ENCODE peak calls at places on chromosomes 13 and 19, in four cellular contexts. I is endothelial cell of umbilical vein, Z is stomach, J is breast epithelium. K is an unnamed sample. For H3K9me3 and H3K4me1, the result is how much of the 10 kb centered on the place peaks cover.

GRCh38 chr19:48405850-48406249 is 12.4 kb downstream of the GRIN2D start:
- DNase-seq in I (no peak), Z (no peak), J (no peak), K (no peak)

GRCh38 chr13:50230365-50230978 is 215.2 kb downstream of the KCNRG start:
- DNase-seq in I (no peak), Z (no peak), J (no peak), K (no peak)

GRCh38 chr13:72208112-72208645 is 341.2 kb upstream of the DACH1 start:
- DNase-seq in I (no peak), Z (no peak), J (no peak), K (no peak)

GRCh38 chr19:36041831-36042230 is 9.2 kb upstream of the CLIP3 start:
- DNase-seq in I (peak), Z (no peak), J (no peak), K (no peak)

GRCh38 chr19:28313633-28314032 is 899.3 kb downstream of the UQCRFS1 start:
- DNase-seq in I (peak), Z (no peak), J (no peak), K (no peak)

GRCh38 chr13:109995578-109995977 is 209.2 kb upstream of the IRS2 start:
- DNase-seq in I (no peak), Z (no peak), J (no peak), K (no peak)

GRCh38 chr19:28878862-28879566 is 333.9 kb downstream of the UQCRFS1 start:
- DNase-seq in I (peak), Z (peak), J (peak), K (no peak)

GRCh38 chr19:12139309-12139708 is 841 bp downstream of the ZNF20 start:
- DNase-seq in I (no peak), Z (no peak), J (no peak), K (no peak)

GRCh38 chr19:22622901-22623840 is 11.0 kb upstream of the ZNF492 start:
- DNase-seq in I (no peak), Z (no peak), J (no peak), K (peak)

GRCh38 chr19:48290341-48290922 is 20.6 kb downstream of the ZNF114 start:
- DNase-seq in I (peak), Z (no peak), J (no peak), K (no peak)

GRCh38 chr19:3509566-3509989 is 3.5 kb downstream of the FZR1 start:
- DNase-seq in I (no peak), Z (no peak), J (no peak), K (no peak)

GRCh38 chr19:3968556-3969434 is 2.1 kb downstream of the DAPK3 start:
- DNase-seq in I (peak), Z (peak), J (peak), K (peak)

GRCh38 chr19:43224855-43225253 is 19.4 kb upstream of the PSG4 start:
- DNase-seq in I (no peak), Z (no peak), J (no peak), K (no peak)

GRCh38 chr19:43229315-43229714 is 23.9 kb upstream of the PSG4 start:
- DNase-seq in I (no peak), Z (no peak), J (no peak), K (no peak)
- H3K9me3 ChIP-seq in I (under half), Z (under half), J (under half), K (under half)

GRCh38 chr19:1119475-1120217 is 15.9 kb downstream of the GPX4 start:
- DNase-seq in I (no peak), Z (no peak), J (no peak), K (no peak)
- TF ChIP-seq POLR2AphosphoS5 in I (no peak), Z (peak), J (no peak), K (no peak)

GRCh38 chr13:99977912-99978780 is 3.4 kb upstream of the ZIC2 start:
- DNase-seq in I (no peak), Z (no peak), J (no peak), K (no peak)

GRCh38 chr13:99978781-99979452 is 2.7 kb upstream of the ZIC2 start:
- DNase-seq in I (no peak), Z (no peak), J (no peak), K (no peak)

GRCh38 chr13:99975626-99976025 is 4.1 kb upstream of the ZIC5 start:
- DNase-seq in I (no peak), Z (peak), J (no peak), K (peak)

GRCh38 chr13:99976502-99977115 is 5.0 kb upstream of the ZIC2 start:
- DNase-seq in I (no peak), Z (no peak), J (no peak), K (no peak)

DNA sequence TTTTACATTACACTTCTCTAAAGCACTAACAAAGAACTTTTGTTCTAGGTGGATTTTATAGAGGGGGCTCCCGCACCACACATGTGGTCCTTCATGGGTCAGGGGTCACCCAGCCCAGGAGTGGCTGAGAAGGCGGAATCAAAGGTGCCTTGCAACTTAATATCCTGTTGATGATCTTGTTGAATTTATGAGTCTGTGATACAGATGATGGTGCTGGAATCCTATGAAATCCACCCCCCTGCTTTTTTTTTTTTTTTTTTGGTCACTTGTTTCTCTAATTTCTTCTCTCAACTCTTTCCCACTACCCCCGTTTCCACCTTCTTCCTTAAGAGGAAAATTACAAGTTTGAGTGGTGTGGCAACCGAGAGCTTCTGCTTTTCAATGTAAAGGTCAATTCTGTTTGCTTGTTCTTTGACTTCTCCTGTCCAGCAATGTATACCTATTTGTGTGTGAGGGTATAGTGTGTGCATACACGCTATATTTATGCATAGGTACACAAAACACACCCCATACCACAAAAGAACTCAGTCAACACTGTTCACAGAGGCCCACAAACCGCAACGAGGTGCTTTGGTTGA is 4.2 kb upstream of the ZIC2 start:
- DNase-seq in I (no peak), Z (no peak), J (no peak), K (peak)
- H3K4me1 ChIP-seq in I (under half), Z (under half), J (under half), K (under half)

DNA sequence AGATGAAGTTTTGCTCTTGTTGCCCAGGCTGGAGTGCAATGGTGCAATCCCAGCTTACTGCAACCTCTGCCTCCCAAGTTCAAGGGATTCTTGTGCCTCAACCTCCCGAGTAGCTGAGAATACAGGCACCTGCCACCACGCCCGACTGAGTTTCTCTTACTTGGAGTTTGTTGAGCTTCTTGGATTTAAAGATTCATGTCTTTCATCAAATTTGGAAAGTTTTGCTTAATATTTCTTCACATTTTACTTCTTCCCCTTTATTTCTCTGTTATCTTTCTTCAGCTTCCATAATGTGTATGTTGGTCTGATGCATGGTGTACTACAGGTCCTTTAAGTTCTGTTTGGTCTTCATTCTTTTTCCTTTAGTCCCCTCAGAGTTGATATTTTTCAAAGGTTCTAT is 8.9 kb upstream of the ZNF560 start:
- DNase-seq in I (no peak), Z (no peak), J (no peak), K (no peak)
- H3K9me3 ChIP-seq in I (under half), Z (under half), J (half or more), K (under half)

GRCh38 chr13:114234266-114234644 is 442 bp upstream of the CDC16 start:
- DNase-seq in I (no peak), Z (no peak), J (no peak), K (no peak)

GRCh38 chr13:114235697-114236096 is 1.0 kb downstream of the CDC16 start:
- DNase-seq in I (peak), Z (no peak), J (no peak), K (no peak)

GRCh38 chr13:114237415-114238112 is 2.9 kb downstream of the CDC16 start:
- DNase-seq in I (no peak), Z (no peak), J (no peak), K (no peak)

GRCh38 chr13:114236224-114236623 is 1.5 kb downstream of the CDC16 start:
- DNase-seq in I (no peak), Z (no peak), J (no peak), K (no peak)

DNA sequence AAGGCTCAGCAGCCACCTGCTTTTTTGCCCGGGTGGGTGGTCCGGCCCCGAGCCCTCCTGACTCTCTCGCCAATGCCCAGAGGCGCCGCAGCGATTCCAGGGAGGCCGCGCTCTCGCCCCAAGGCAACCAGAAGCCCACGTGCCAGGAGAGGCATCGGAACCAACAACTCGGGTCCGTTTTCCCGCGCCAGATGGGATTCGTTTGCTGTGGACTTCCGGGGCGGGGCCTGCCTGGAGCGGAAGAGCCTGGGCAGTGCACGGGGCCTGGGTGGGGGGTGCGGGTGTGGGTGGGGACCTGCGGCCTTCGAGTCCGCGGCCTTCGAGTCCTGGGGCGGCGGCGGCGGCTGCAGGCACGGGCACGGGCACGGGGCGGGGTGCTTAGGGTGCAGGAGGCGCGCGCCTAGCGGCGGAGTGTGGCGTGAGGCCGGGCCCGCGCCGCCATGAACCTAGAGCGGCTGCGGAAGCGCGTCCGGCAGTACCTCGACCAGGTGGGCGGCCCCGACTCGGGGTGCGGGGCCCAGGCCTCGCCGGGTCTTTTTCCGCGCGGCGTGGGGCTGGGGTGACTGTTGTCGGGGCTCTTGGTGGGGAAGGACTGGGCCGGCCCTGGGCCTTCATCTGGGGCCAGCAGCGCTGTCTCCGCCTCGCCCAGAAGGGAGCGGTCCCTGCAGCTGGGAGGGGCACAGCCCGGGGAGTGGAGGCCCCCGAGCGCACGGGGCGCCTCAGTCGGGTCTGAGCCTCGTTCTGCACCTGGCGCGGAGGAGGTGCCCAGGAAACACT is at the start of gene CDC16:
- DNase-seq in I (peak), Z (peak), J (peak), K (peak)
- TF ChIP-seq POLR2AphosphoS5 in I (peak), Z (peak), J (peak), K (no peak)

K was measured in suprapubic skin.